ENCODE peak calls at places on chromosomes 4 and X, in seven cellular contexts. X, G, K, R, Y, F and W are unnamed samples.

GRCh38 chr4:143482753-143483362 is 30.6 kb upstream of the SMARCA5 start:
- DNase-seq in X (peak), G (peak), K (peak), R (no peak), Y (peak), F (no peak), W (no peak)

GRCh38 chrX:150362599-150363481 is at the start of gene MAMLD1:
- DNase-seq in X (peak), G (peak), K (peak), R (peak), Y (peak), F (peak), W (peak)

GRCh38 chrX:154592505-154592904 is 7.6 kb downstream of the CTAG1A start:
- DNase-seq in X (no peak), G (no peak), K (no peak), R (no peak), Y (no peak), F (no peak), W (no peak)

GRCh38 chr4:78656968-78657445 is 105.4 kb downstream of the ANXA3 start:
- DNase-seq in X (no peak), G (peak), K (no peak), R (no peak), Y (peak), F (no peak), W (peak)

GRCh38 chrX:397575-397974 is 10.9 kb upstream of the PPP2R3B start:
- DNase-seq in X (peak), G (peak), K (no peak), R (no peak), Y (no peak), F (peak), W (no peak)

GRCh38 chr4:163344147-163345050 is 707 bp downstream of the NPY5R start:
- DNase-seq in X (peak), G (no peak), K (peak), R (no peak), Y (no peak), F (no peak), W (no peak)

GRCh38 chr4:1767058-1767769 is 25.9 kb upstream of the FGFR3 start:
- DNase-seq in X (peak), G (no peak), K (no peak), R (no peak), Y (no peak), F (no peak), W (no peak)

GRCh38 chrX:136196691-136197155 is 49.4 kb downstream of the FHL1 start:
- DNase-seq in X (no peak), G (no peak), K (no peak), R (no peak), Y (no peak), F (no peak), W (no peak)

GRCh38 chrX:17633546-17633945 is 103.7 kb upstream of the SCML1 start:
- DNase-seq in X (no peak), G (no peak), K (no peak), R (no peak), Y (no peak), F (no peak), W (no peak)

GRCh38 chr4:148089624-148090023 is 352.6 kb downstream of the NR3C2 start:
- DNase-seq in X (no peak), G (no peak), K (no peak), R (no peak), Y (no peak), F (no peak), W (no peak)

GRCh38 chr4:184879251-184879650 is 53.5 kb upstream of the ACSL1 start:
- DNase-seq in X (no peak), G (no peak), K (no peak), R (no peak), Y (no peak), F (no peak), W (no peak)

GRCh38 chrX:152632445-152633097 is 5.1 kb upstream of the GABRQ start:
- DNase-seq in X (peak), G (no peak), K (peak), R (no peak), Y (peak), F (peak), W (no peak)

GRCh38 chrX:12910851-12911461 is 4.5 kb downstream of the TLR8 start:
- DNase-seq in X (no peak), G (no peak), K (no peak), R (no peak), Y (no peak), F (no peak), W (no peak)

GRCh38 chr4:7903686-7904085 is 36.0 kb downstream of the AFAP1 start:
- DNase-seq in X (no peak), G (peak), K (no peak), R (no peak), Y (no peak), F (no peak), W (no peak)

GRCh38 chr4:147683172-147683571 is 791 bp downstream of the PRMT9 start:
- DNase-seq in X (peak), G (no peak), K (no peak), R (no peak), Y (peak), F (no peak), W (peak)

GRCh38 chrX:74119016-74119910 is 184.7 kb upstream of the ZCCHC13 start:
- DNase-seq in X (no peak), G (peak), K (peak), R (no peak), Y (no peak), F (no peak), W (no peak)

GRCh38 chr4:151952137-151952536 is 191.3 kb upstream of the GATB start:
- DNase-seq in X (no peak), G (no peak), K (no peak), R (no peak), Y (no peak), F (no peak), W (no peak)

GRCh38 chrX:11465648-11466411 is 172.6 kb downstream of the AMELX start:
- DNase-seq in X (no peak), G (no peak), K (no peak), R (no peak), Y (no peak), F (no peak), W (no peak)

GRCh38 chr4:98905834-98906233 is 23.1 kb downstream of the EIF4E start:
- DNase-seq in X (no peak), G (peak), K (no peak), R (no peak), Y (no peak), F (no peak), W (no peak)

GRCh38 chr4:172809319-172809718 is 359.3 kb upstream of the GALNT7 start:
- DNase-seq in X (peak), G (no peak), K (no peak), R (no peak), Y (no peak), F (no peak), W (no peak)

DNA sequence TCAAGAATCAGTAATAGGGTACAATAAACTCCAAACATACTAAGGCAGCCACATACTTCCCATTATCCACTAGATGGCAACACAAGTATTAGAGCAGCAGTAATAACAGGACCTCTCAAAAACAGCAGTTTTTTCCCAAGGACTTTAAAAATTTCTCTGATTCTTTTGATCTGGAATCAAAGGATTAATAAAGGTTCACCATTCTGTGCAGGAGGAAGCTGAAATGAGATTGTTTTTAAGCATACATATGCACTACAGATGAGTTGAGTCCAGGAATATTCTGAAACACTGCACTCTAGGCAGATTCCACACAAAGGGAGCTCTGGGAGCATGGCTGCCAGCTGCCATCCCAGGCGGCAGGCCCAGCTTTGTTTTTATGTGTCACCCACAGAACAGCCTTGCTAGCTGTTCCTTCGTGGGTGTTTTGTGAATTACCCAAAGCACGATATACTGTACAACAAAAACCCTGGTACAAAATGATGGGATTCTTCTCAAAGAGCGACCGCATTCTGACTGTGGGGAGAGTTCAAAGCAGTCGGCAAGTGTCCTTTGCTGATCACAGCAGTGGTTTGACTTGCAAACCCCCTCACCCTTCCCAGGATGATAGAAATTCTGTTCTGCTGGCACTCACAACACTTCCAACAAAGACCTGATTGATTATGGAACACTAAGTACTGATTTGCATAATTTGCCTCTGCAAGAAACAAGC is 61.0 kb downstream of the STX18 start:
- DNase-seq in X (no peak), G (no peak), K (no peak), R (no peak), Y (no peak), F (no peak), W (no peak)
- H3K27ac ChIP-seq in X (no peak), G (no peak), K (no peak), R (no peak), Y (no peak), F (no peak), W (no peak)

GRCh38 chrX:111086521-111087127 is 9.4 kb upstream of the PAK3 start:
- DNase-seq in X (peak), G (no peak), K (no peak), R (no peak), Y (no peak), F (no peak), W (no peak)
- H3K4me3 ChIP-seq in X (peak), G (no peak), K (no peak), R (no peak), Y (no peak), F (no peak), W (no peak)

DNA sequence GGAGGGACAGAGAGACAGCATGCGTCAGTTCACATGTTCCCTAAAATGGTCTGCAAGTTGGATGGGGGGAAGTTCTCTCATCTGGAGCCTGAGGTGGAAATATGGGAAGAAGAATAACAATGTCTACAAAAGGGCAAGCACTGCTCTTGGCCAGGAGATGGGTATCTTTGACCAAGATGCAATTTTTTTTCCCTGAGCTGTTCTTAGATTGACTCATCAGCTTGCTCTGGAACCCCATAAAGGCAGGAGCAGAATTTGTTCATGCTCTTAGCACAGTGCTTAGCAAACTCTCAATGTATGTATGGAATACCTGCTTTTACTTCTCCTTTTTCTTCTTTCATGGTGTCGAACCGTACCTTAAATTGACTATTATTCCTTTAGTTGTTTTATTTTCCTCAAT is 90.5 kb upstream of the ZNF827 start:
- DNase-seq in X (no peak), G (peak), K (no peak), R (no peak), Y (no peak), F (no peak), W (no peak)
- H3K27ac ChIP-seq in X (no peak), G (no peak), K (no peak), R (no peak), Y (no peak), F (no peak), W (no peak)

GRCh38 chr4:133145758-133146157 is 3.3 kb upstream of the PCDH10 start:
- DNase-seq in X (peak), G (no peak), K (no peak), R (no peak), Y (no peak), F (no peak), W (no peak)

GRCh38 chr4:133147365-133147821 is 1.7 kb upstream of the PCDH10 start:
- DNase-seq in X (peak), G (no peak), K (no peak), R (no peak), Y (no peak), F (no peak), W (no peak)

GRCh38 chr4:133146574-133147198 is 2.4 kb upstream of the PCDH10 start:
- DNase-seq in X (peak), G (peak), K (no peak), R (no peak), Y (peak), F (no peak), W (no peak)

GRCh38 chr4:133145241-133145640 is 3.9 kb upstream of the PCDH10 start:
- DNase-seq in X (no peak), G (no peak), K (no peak), R (no peak), Y (no peak), F (no peak), W (no peak)

DNA sequence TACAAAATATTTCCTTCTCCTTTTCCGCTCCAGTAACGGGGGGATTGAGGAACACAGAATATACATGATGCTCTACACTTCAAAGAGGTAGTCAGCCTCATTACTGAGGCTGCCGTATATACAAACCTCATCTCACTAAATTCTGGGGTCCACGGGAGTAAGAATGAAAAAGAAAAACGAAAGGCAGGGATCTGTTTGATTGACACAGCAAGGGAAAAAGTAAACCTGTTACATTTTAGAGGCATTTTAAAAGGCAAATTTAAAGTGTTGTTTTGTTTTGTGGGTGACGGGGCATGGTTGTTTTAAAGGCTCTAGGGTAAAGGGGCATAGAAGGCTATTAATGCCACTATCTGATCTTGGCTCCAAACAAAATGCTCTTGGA is 2.9 kb upstream of the PCDH10 start:
- DNase-seq in X (no peak), G (no peak), K (no peak), R (no peak), Y (no peak), F (no peak), W (no peak)
- H3K4me3 ChIP-seq in X (peak), G (peak), K (peak), R (peak), Y (peak), F (peak), W (no peak)

DNA sequence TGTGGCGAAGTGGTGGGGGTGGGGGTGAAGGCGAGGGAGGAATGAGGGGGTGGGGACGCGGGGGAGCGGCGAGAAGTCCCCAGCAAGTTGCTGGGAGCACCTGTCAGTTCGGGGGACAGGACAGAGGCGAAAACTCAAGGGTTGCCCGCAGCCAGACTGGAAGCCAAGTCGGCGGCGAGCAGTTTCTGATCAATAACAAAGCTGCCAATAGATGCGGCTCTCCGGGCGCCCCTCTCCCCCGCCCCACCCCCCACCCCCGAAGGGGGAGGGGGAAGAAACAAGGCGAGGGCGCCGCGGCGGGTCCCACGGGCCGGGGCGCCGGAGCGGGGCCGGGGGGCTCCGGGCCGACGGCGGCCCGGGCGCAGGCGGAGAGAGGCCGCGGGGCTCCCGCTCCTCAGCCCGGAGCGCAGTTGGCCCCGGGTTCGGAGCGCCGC is 414 bp downstream of the PDGFC start:
- DNase-seq in X (peak), G (no peak), K (no peak), R (peak), Y (no peak), F (peak), W (no peak)
- H3K27ac ChIP-seq in X (no peak), G (peak), K (peak), R (peak), Y (peak), F (peak), W (no peak)

GRCh38 chrX:148562846-148563245 is 62.4 kb downstream of the AFF2 start:
- DNase-seq in X (no peak), G (no peak), K (no peak), R (no peak), Y (no peak), F (no peak), W (no peak)
- H3K4me3 ChIP-seq in X (no peak), G (no peak), K (no peak), R (no peak), Y (no peak), F (no peak), W (no peak)

GRCh38 chr4:103012594-103012993 is 6.9 kb downstream of the SLC9B1 start:
- DNase-seq in X (no peak), G (peak), K (no peak), R (no peak), Y (no peak), F (no peak), W (no peak)

GRCh38 chr4:103010827-103011226 is 8.7 kb downstream of the SLC9B1 start:
- DNase-seq in X (no peak), G (no peak), K (no peak), R (no peak), Y (no peak), F (no peak), W (no peak)

GRCh38 chr4:103008875-103009729 is 10.4 kb downstream of the SLC9B1 start:
- DNase-seq in X (peak), G (peak), K (peak), R (no peak), Y (peak), F (no peak), W (peak)

GRCh38 chr4:103012085-103012484 is 7.4 kb downstream of the SLC9B1 start:
- DNase-seq in X (no peak), G (peak), K (no peak), R (no peak), Y (no peak), F (no peak), W (no peak)

GRCh38 chr4:103011378-103012025 is 8.0 kb downstream of the SLC9B1 start:
- DNase-seq in X (no peak), G (peak), K (no peak), R (peak), Y (peak), F (no peak), W (no peak)
- H3K27ac ChIP-seq in X (no peak), G (no peak), K (no peak), R (peak), Y (no peak), F (peak), W (no peak)

DNA sequence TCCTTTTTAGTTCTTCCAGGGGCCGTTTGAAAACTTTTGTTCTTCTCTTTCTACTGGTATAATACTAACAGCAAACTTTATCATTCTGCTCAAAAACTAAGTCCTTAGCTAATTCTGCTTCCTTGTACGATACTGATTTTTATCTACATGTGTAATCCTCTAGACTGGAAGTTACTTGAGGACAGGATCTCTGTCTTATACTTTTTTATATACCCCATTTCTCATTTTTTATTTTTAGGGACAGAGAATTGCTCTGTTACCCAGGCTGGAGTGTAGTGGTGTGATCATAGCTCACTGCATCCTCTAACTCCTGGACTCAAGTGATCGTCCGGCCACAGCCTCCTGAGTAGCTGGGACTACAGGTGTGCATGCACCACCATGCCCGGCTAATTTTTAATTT is 2.2 kb downstream of the COX7B start:
- DNase-seq in X (no peak), G (no peak), K (no peak), R (no peak), Y (no peak), F (no peak), W (no peak)
- H3K4me3 ChIP-seq in X (peak), G (no peak), K (no peak), R (no peak), Y (no peak), F (peak), W (no peak)